ENCODE peak calls at places on chromosomes 11 and 22, in ten cellular contexts. X is sigmoid colon, E is OCI-LY7, R is tibial artery, C is breast epithelium, N is Peyer's patch, P is right lobe of liver, J is brain microvascular endothelial cell, Q is endodermal cell, W is GM23248. H is an unnamed sample.

GRCh38 chr11:62461740-62462522 is 43.1 kb downstream of the SCGB1A1 start:
- DNase-seq in E (no peak), X (no peak), W (peak; percentile 73), Q (no peak), R (no peak), C (no peak), P (no peak), N (no peak), J (no peak), H (no peak)

GRCh38 chr11:10628506-10629236 is 60.2 kb upstream of the LYVE1 start:
- DNase-seq in P (no peak), C (no peak), E (peak; percentile 27), R (no peak), N (no peak), J (no peak), X (peak; percentile 43), Q (no peak), W (no peak), H (no peak)

GRCh38 chr11:76744186-76745058 is 38.7 kb upstream of the TSKU start:
- DNase-seq in C (peak; percentile 31), R (peak; percentile 76), P (no peak), X (peak; percentile 73), E (no peak), N (no peak), J (peak; percentile 12), Q (no peak), W (peak; percentile 83), H (no peak)

GRCh38 chr11:1350086-1350725 is 39.5 kb upstream of the BRSK2 start:
- DNase-seq in E (no peak), J (no peak), X (peak; percentile 46), Q (no peak), N (no peak), W (no peak), P (no peak), R (no peak), C (no peak), H (no peak)

GRCh38 chr11:2798951-2799761 is 86.4 kb downstream of the CDKN1C start:
- DNase-seq in X (no peak), P (peak; percentile 7), J (no peak), Q (peak; percentile 37), R (peak; percentile 5), C (no peak), E (no peak), W (no peak), N (peak; percentile 15), H (no peak)

GRCh38 chr11:15941206-15941770 is 415.1 kb downstream of the SOX6 start:
- DNase-seq in N (no peak), X (no peak), Q (peak; percentile 93), C (no peak), P (peak; percentile 61), W (peak; percentile 46), J (no peak), R (no peak), E (no peak), H (no peak)

GRCh38 chr11:126063510-126063858 is 818 bp upstream of the CDON start:
- DNase-seq in N (no peak), X (no peak), P (peak; percentile 63), W (no peak), J (no peak), E (no peak), R (no peak), Q (no peak), C (no peak), H (no peak)

GRCh38 chr22:45720875-45721378 is 49.3 kb downstream of the ATXN10 start:
- DNase-seq in X (no peak), E (no peak), C (no peak), W (peak; percentile 44), N (no peak), J (no peak), Q (no peak), R (no peak), P (no peak), H (no peak)

GRCh38 chr22:24730864-24731263 is 43.7 kb downstream of the PIWIL3 start:
- DNase-seq in X (no peak), Q (peak; percentile 66), J (no peak), E (no peak), P (no peak), C (no peak), N (no peak), R (no peak), W (no peak), H (no peak)

GRCh38 chr11:9153651-9154050 is 62.3 kb upstream of the SCUBE2 start:
- DNase-seq in P (no peak), X (no peak), C (no peak), E (no peak), J (no peak), W (no peak), Q (no peak), N (no peak), R (no peak), H (no peak)

GRCh38 chr22:44287121-44287693 is 25.5 kb downstream of the SHISAL1 start:
- DNase-seq in P (no peak), N (no peak), E (no peak), Q (no peak), W (peak; percentile 60), X (no peak), R (no peak), J (no peak), C (no peak), H (no peak)

GRCh38 chr22:44280665-44281188 is 32.0 kb downstream of the SHISAL1 start:
- DNase-seq in W (no peak), N (no peak), J (no peak), X (no peak), E (no peak), R (no peak), P (no peak), C (no peak), Q (no peak), H (no peak)

GRCh38 chr22:44281706-44282637 is 30.8 kb downstream of the SHISAL1 start:
- DNase-seq in X (no peak), E (no peak), Q (no peak), N (no peak), W (no peak), J (no peak), P (no peak), R (no peak), C (no peak), H (no peak)

GRCh38 chr22:44286673-44287072 is 26.1 kb downstream of the SHISAL1 start:
- DNase-seq in X (no peak), R (no peak), N (no peak), E (no peak), C (no peak), Q (no peak), P (no peak), J (no peak), W (peak; percentile 95), H (no peak)

DNA sequence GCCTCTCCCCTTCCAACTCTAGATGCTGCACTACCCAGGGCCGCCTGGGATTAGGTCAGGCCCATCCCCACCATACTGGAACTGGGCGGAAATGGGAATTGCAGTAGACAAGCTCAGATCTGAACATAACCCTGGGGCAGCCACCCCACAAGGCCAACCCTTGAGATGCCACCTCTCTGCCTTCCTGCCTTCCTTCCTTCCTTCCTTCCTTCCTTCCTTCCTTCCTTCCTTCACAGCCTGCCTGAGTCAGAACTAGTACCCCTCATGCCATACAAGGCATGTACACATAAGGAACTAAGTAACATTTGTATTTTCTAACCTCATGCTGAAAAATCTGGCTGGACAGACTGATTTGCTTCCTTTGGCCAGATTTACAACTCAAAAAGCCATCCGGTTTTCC is 28.0 kb downstream of the SHISAL1 start:
- DNase-seq in X (no peak), J (no peak), P (no peak), E (no peak), N (no peak), W (no peak), Q (no peak), R (no peak), C (no peak), H (no peak)
- H3K27ac ChIP-seq in X (no peak overlapping the region), J (no peak overlapping the region), P (no peak overlapping the region), E (no peak overlapping the region), N (no peak overlapping the region), W (no peak overlapping the region), Q (no peak overlapping the region), R (no peak overlapping the region), C (no peak overlapping the region), H (no peak overlapping the region)

DNA sequence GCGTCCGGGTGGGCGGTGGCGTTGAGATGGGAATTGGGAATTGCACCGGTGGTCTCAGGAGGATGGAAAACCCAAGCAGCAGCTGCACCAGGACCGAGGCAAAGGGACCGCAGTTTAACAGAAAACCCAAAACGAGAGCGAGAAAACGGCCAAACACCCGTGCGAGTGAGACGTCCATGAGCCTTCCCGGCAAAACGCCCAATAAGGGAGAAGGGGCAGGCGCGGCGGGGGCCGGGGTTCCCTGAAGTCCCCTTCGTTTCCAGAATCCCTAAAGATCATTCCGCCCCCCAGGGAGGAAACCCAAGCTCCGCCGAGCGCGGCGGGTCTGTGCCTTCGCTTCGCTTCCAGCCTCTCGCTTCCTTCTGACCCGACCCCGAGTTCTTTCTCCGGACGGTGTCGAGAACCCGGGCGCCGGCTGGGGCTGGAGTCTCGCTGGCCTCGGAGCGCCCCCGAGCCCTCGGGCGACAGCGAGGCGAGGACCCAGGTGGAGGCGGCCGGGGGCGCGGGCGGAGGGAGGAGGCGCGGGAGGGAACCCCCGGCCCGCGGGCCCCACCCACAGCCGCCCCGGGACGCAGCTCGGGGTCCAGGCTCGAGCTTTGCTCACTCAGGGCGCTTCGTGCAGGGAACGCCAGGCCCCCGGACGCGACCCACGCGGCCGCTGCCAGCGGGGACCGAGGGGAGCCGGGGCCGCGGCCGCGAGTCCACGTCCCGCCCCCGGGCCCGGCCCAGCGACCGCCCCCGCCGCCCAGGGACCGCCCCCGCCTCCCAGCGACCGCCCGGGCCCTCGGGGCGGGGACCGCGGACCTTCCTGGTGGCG is at the start of gene PGGHG:
- DNase-seq in P (peak; percentile 86), X (peak; percentile 87), C (no peak), N (peak; percentile 90), J (no peak), E (no peak), W (peak; percentile 73), R (peak; percentile 68), Q (peak; percentile 79), H (no peak)
- H3K27ac ChIP-seq in P (peak within 1 kb of the TSS; percentile 59), X (peak within 1 kb of the TSS; percentile 64), C (peak within 1 kb of the TSS; percentile 61), N (peak within 1 kb of the TSS; percentile 88), J (no peak within 1 kb of the TSS), E (no peak within 1 kb of the TSS), W (no peak within 1 kb of the TSS), R (peak within 1 kb of the TSS; percentile 79), Q (no peak within 1 kb of the TSS), H (no peak within 1 kb of the TSS)

GRCh38 chr11:107770546-107770945 is 58.7 kb upstream of the SLN start:
- DNase-seq in J (peak; percentile 87), X (no peak), W (peak; percentile 89), Q (no peak), C (no peak), R (no peak), E (no peak), N (no peak), P (no peak), H (no peak)
- H3K27ac ChIP-seq in J (peak overlapping the region; percentile 86), X (no peak overlapping the region), W (peak overlapping the region; percentile 84), Q (no peak overlapping the region), C (no peak overlapping the region), R (no peak overlapping the region), E (no peak overlapping the region), N (no peak overlapping the region), P (no peak overlapping the region), H (no peak overlapping the region)

GRCh38 chr11:117220999-117221774 is 10.7 kb downstream of the PCSK7 start:
- DNase-seq in J (no peak), E (no peak), X (peak; percentile 93), Q (no peak), N (no peak), P (no peak), W (no peak), R (peak; percentile 58), C (peak; percentile 60), H (no peak)
- H3K27ac ChIP-seq in J (no peak overlapping the region), E (no peak overlapping the region), X (peak overlapping the region; percentile 92), Q (no peak overlapping the region), N (peak overlapping the region; percentile 49), P (peak overlapping the region; percentile 21), W (no peak overlapping the region), R (peak overlapping the region; percentile 88), C (peak overlapping the region; percentile 93), H (no peak overlapping the region)

H was measured in epithelial cell of prostate.